ENCODE peak calls at places on chromosome 10, in seven cellular contexts. Z, H, J, V, T, W and I are unnamed samples.

GRCh38 chr10:78819361-78820006 is 249.3 kb upstream of the ZMIZ1 start:
- DNase-seq in H (no peak), Z (no peak), W (no peak), V (no peak), T (no peak), J (no peak), I (peak)

GRCh38 chr10:110859947-110860376 is 11.8 kb upstream of the PDCD4 start:
- DNase-seq in Z (peak), J (no peak), W (peak), H (peak), V (no peak), T (peak), I (no peak)

GRCh38 chr10:70418713-70419112 is 14.8 kb downstream of the EIF4EBP2 start:
- DNase-seq in H (no peak), V (no peak), J (no peak), T (no peak), Z (no peak), W (no peak), I (no peak)

GRCh38 chr10:5458425-5458824 is 40.9 kb downstream of the CALML5 start:
- DNase-seq in T (no peak), J (no peak), Z (no peak), V (no peak), W (no peak), H (no peak), I (no peak)

GRCh38 chr10:102511562-102512274 is 7.9 kb downstream of the SUFU start:
- DNase-seq in J (no peak), T (peak), Z (no peak), W (no peak), V (no peak), H (peak), I (no peak)

GRCh38 chr10:60422809-60423208 is 33.1 kb upstream of the ANK3 start:
- DNase-seq in Z (no peak), V (no peak), W (no peak), T (no peak), H (no peak), J (peak), I (no peak)

GRCh38 chr10:70743430-70743788 is 41.8 kb downstream of the TBATA start:
- DNase-seq in Z (no peak), J (no peak), W (no peak), H (no peak), V (no peak), T (no peak), I (no peak)

GRCh38 chr10:3874988-3875841 is 90.2 kb upstream of the KLF6 start:
- DNase-seq in W (no peak), J (no peak), Z (no peak), V (no peak), T (no peak), H (no peak), I (peak)

GRCh38 chr10:90871279-90871760 is 454 bp upstream of the RPP30 start:
- DNase-seq in T (peak), J (peak), Z (peak), V (peak), W (no peak), H (peak), I (no peak)

GRCh38 chr10:82813856-82814255 is 938.9 kb downstream of the NRG3 start:
- DNase-seq in Z (peak), J (no peak), H (no peak), W (no peak), T (no peak), V (no peak), I (peak)

GRCh38 chr10:34789993-34790506 is 25.0 kb downstream of the PARD3 start:
- DNase-seq in J (no peak), W (no peak), H (no peak), T (no peak), Z (no peak), V (no peak), I (peak)

GRCh38 chr10:33249659-33250058 is 84.8 kb downstream of the NRP1 start:
- DNase-seq in V (no peak), J (no peak), H (no peak), T (no peak), W (no peak), Z (no peak), I (no peak)

GRCh38 chr10:339038-339391 is 203.8 kb downstream of the ZMYND11 start:
- DNase-seq in H (no peak), W (no peak), Z (no peak), V (no peak), J (no peak), T (no peak), I (no peak)

GRCh38 chr10:96991313-96991841 is 159.3 kb downstream of the LCOR start:
- DNase-seq in J (no peak), T (no peak), Z (peak), H (no peak), V (no peak), W (no peak), I (no peak)

GRCh38 chr10:80497187-80498038 is 40.3 kb upstream of the SH2D4B start:
- DNase-seq in J (no peak), V (no peak), H (peak), T (no peak), W (peak), Z (peak), I (no peak)

GRCh38 chr10:110141747-110142625 is 65.4 kb upstream of the MXI1 start:
- DNase-seq in Z (no peak), J (no peak), W (no peak), H (peak), V (no peak), T (no peak), I (no peak)

GRCh38 chr10:13422800-13423199 is 74.7 kb upstream of the SEPHS1 start:
- DNase-seq in T (no peak), H (no peak), Z (no peak), J (no peak), W (no peak), V (no peak), I (no peak)

GRCh38 chr10:3427846-3428442 is 255.4 kb upstream of the PITRM1 start:
- DNase-seq in Z (no peak), W (no peak), V (no peak), J (no peak), T (no peak), H (no peak), I (no peak)

GRCh38 chr10:13993169-13993568 is 337.6 kb downstream of the FRMD4A start:
- DNase-seq in J (no peak), Z (peak), W (no peak), V (no peak), H (no peak), T (no peak), I (no peak)

GRCh38 chr10:118594392-118595063 is 920 bp downstream of the PRLHR start:
- DNase-seq in H (no peak), J (peak), T (no peak), W (no peak), V (no peak), Z (peak), I (no peak)

GRCh38 chr10:87750001-87750651 is 67.9 kb downstream of the ATAD1 start:
- DNase-seq in W (peak), V (no peak), H (no peak), J (no peak), Z (peak), T (no peak), I (no peak)

GRCh38 chr10:58201704-58202103 is 66.0 kb downstream of the IPMK start:
- DNase-seq in J (no peak), H (no peak), W (no peak), V (no peak), Z (no peak), T (no peak), I (no peak)